ENCODE peak calls at places on chromosomes 13 and 19, in six cellular contexts. L, N, E, V, I and P are unnamed samples.

GRCh38 chr19:55632463-55632834 is 8.1 kb upstream of the ZNF784 start:
- DNase-seq in L (peak; percentile 96), V (peak; percentile 97), E (peak; percentile 94), N (peak; percentile 62), I (peak; percentile 97), P (peak; percentile 98)

GRCh38 chr19:33392341-33393285 is 19.1 kb downstream of the CEBPG start:
- DNase-seq in E (no peak), I (no peak), N (peak; percentile 89), V (no peak), L (no peak), P (no peak)

GRCh38 chr19:32886241-32886640 is 16.7 kb upstream of the SLC7A9 start:
- DNase-seq in I (no peak), N (no peak), V (no peak), E (no peak), L (no peak), P (no peak)

GRCh38 chr19:14954071-14954655 is 12.9 kb downstream of the OR7C2 start:
- DNase-seq in N (no peak), L (no peak), V (no peak), I (no peak), E (no peak), P (no peak)

GRCh38 chr19:12703056-12703455 is 6.6 kb upstream of the FBXW9 start:
- DNase-seq in N (peak; percentile 90), E (peak; percentile 50), I (peak; percentile 13), V (peak; percentile 74), L (peak; percentile 25), P (no peak)

GRCh38 chr19:13718733-13719132 is 45.6 kb upstream of the MRI1 start:
- DNase-seq in L (peak; percentile 66), I (peak; percentile 37), N (peak; percentile 28), E (no peak), V (peak; percentile 47), P (peak; percentile 20)

GRCh38 chr13:60351326-60351725 is 45.7 kb upstream of the TDRD3 start:
- DNase-seq in L (peak; percentile 80), I (peak; percentile 87), E (no peak), N (peak; percentile 6), V (peak; percentile 82), P (peak; percentile 9)

GRCh38 chr19:51185868-51186215 is 39.0 kb upstream of the CD33 start:
- DNase-seq in L (no peak), V (no peak), I (no peak), E (no peak), N (no peak), P (no peak)

GRCh38 chr19:8206147-8207087 is 2.8 kb upstream of the CERS4 start:
- DNase-seq in L (no peak), E (no peak), N (no peak), I (no peak), V (no peak), P (no peak)

GRCh38 chr13:31050486-31051400 is 111.0 kb downstream of the HSPH1 start:
- DNase-seq in N (peak; percentile 38), I (no peak), V (peak; percentile 41), E (no peak), L (peak; percentile 4), P (peak; percentile 22)

GRCh38 chr19:42573642-42574041 is 21.1 kb downstream of the CEACAM8 start:
- DNase-seq in V (no peak), E (no peak), I (no peak), L (no peak), N (no peak), P (no peak)

GRCh38 chr13:19181021-19181620 is 503 bp downstream of the TUBA3C start:
- DNase-seq in N (no peak), E (no peak), I (no peak), V (no peak), L (no peak), P (no peak)

GRCh38 chr13:43057653-43058317 is 34.4 kb downstream of the DNAJC15 start:
- DNase-seq in E (no peak), V (no peak), I (peak; percentile 53), L (peak; percentile 92), N (no peak), P (peak; percentile 5)

GRCh38 chr19:10911579-10912363 is 16.7 kb downstream of the YIPF2 start:
- DNase-seq in E (no peak), L (no peak), I (no peak), V (no peak), N (no peak), P (no peak)

GRCh38 chr19:41175825-41176734 is 16.9 kb upstream of the CYP2S1 start:
- DNase-seq in L (peak; percentile 69), V (peak; percentile 59), N (no peak), I (peak; percentile 50), E (peak; percentile 6), P (peak; percentile 90)

DNA sequence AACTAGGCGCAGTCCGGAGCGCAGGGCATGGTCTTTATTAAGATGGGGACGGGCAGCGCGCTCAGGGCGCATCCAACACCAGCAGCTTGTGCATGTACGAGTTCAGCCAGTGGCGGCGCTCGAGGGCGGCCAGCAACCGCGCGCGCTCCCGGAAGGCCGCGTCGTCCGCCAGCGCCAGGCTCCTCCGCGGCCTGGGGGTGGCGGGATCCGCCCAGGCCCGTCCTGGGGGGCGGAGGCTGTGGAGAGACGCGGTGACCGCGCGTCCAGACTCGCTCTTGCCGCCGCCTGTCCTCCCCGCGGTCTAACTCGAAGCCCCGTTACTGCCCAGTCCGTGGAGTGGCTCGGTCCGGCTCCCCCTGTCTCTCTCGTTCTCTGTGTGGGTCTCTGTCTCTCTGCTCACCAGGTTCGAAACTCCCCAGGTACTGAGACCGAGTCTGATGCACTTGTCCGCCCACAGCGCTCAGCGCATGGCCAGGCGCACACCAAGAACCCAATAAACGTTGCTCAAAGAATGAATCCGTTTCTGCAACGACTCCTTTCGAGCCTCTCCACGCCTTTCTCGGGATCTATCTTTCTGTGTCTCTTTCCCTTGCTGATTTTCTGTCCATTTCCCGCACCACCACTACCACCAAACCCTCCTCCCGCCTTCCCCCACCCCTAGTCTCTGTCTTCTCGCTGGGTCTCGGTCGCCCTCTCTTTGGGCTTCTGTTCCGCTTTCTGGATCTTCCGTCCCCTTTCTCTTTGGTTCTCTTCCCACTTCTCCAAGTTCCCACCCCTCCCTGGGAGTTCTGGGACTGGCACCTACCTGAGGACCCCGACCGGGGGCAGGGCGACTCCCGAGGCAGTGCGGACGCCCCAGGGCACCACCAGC is 599 bp downstream of the PTH2 start:
- DNase-seq in L (no peak), I (no peak), E (peak; percentile 56), N (peak; percentile 85), V (peak; percentile 39), P (peak; percentile 57)
- TF ChIP-seq CTCF in L (no peak), I (no peak), E (peak; percentile 54), N (peak; percentile 59), V (no peak), P (no peak)

GRCh38 chr19:18477042-18477760 is 39.3 kb upstream of the ISYNA1 start:
- DNase-seq in I (no peak), E (no peak), V (no peak), L (no peak), N (no peak), P (no peak)
- TF ChIP-seq CTCF in I (peak; percentile 23), E (peak; percentile 32), V (peak; percentile 8), L (no peak), N (no peak), P (no peak)

DNA sequence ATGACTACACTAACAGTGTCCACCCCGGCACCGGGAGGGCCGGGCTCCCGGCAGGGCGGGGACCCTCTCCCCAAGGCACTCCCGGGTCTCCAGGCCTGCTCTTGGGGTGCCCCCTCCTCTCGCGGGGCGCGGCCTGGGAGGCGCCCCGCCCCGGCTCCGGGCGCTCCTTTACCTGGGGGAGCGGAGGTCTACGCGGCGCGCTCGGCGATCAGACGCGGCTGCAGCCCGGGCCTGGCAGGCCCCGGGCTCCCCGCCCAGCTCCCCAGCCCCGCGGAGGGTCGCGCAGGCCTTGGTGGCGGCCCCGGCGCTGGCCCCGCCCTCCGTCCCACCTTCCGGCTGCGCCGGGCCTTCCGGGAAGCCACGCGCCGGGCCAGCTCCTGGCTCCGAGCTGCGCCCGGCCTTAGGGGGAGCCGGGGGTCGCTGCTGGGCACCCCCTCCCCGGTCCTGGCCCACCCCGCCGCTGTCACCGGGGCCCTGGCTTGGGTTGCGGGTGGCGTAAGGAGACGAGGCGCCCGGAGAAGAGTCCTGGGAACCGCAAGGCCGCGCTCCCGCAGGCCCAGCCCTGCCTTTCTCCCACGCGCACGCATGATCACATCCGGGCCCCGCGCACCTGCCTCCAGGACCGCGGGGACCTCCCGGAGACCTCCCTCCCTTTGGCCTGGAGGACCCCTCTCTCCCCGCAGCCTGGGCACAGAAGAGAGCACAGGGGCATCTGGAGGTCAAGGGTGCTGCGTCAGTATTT is at the start of gene C19orf12:
- DNase-seq in E (peak; percentile 59), V (peak; percentile 14), I (no peak), N (peak; percentile 93), L (peak; percentile 37), P (peak; percentile 40)
- TF ChIP-seq CTCF in E (no peak), V (no peak), I (no peak), N (no peak), L (no peak), P (no peak)

GRCh38 chr13:48750588-48751383 is 97.1 kb downstream of the CYSLTR2 start:
- DNase-seq in V (peak; percentile 68), N (no peak), L (peak; percentile 47), I (no peak), E (no peak), P (no peak)

GRCh38 chr13:48748681-48749080 is 95.0 kb downstream of the CYSLTR2 start:
- DNase-seq in V (peak; percentile 81), L (no peak), N (no peak), E (no peak), I (no peak), P (no peak)

GRCh38 chr13:48749144-48749543 is 95.4 kb downstream of the CYSLTR2 start:
- DNase-seq in I (no peak), N (no peak), E (no peak), L (peak; percentile 71), V (peak; percentile 92), P (peak; percentile 85)

GRCh38 chr13:48746816-48747215 is 93.1 kb downstream of the CYSLTR2 start:
- DNase-seq in E (no peak), I (no peak), L (no peak), N (no peak), V (no peak), P (no peak)

DNA sequence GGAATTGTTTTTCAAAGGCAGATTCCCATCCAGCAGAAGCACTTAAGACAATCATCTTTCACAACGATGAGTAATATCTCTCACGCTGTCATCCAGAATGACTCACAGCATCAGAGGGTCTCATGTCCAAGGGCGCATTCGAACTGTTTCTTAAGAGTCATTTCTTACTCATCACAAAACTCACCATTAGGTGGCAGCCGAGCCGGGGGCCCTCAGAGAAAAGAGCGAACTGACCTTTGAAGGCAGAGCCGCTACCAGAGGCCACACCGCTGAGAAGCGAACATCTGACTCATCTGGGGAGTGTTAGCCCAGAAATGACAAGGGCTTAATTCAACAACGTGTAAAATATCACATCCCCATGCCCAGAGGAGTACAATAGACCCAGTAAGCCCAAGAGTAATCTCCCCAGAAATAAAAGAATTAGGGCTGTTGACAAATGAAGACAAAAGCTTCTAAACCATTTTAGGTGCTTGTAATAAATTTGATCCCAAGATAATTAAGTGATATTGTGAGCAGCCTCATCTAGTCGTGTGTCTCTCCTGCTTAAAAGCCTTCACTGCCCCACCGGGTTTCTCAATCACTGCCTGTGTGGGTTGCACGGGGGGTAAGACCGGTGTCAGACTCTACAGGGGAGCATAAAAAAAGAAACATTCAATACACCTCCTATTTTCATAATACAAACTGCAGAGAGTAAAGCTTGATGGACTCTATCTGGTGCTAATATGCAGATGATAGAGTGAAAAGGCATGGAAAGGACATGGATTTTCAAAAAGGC is 96.2 kb downstream of the CYSLTR2 start:
- DNase-seq in N (peak; percentile 35), V (peak; percentile 100), L (peak; percentile 98), E (peak; percentile 61), I (peak; percentile 89), P (peak; percentile 99)
- TF ChIP-seq CTCF in N (peak; percentile 72), V (peak; percentile 53), L (peak; percentile 65), E (peak; percentile 60), I (peak; percentile 71), P (peak; percentile 48)